ENCODE peak calls at places on chromosome 4, in six cellular contexts. R is effector memory CD4-positive, alpha-beta T cell; K is erythroblast; X is neuronal stem cell; F is AG04450; M is CD4-positive, alpha-beta T cell. B is an unnamed sample.

GRCh38 chr4:71487324-71487677 is 148.5 kb downstream of the SLC4A4 start:
- DNase-seq in R (no peak), K (no peak), X (peak), F (no peak), M (no peak), B (no peak)

GRCh38 chr4:105990933-105991332 is 95.7 kb downstream of the NPNT start:
- DNase-seq in R (no peak), K (no peak), X (no peak), F (no peak), M (no peak), B (no peak)

GRCh38 chr4:96164814-96165351 is 325.0 kb downstream of the PDHA2 start:
- DNase-seq in R (no peak), K (no peak), X (no peak), F (no peak), M (no peak), B (peak)

GRCh38 chr4:76665139-76665538 is 230.1 kb downstream of the SHROOM3 start:
- DNase-seq in R (no peak), K (no peak), X (no peak), F (no peak), M (no peak), B (no peak)

GRCh38 chr4:124943145-124943889 is 230.8 kb upstream of the ANKRD50 start:
- DNase-seq in R (no peak), K (no peak), X (no peak), F (no peak), M (no peak), B (no peak)

GRCh38 chr4:57373971-57374370 is 263.8 kb upstream of the IGFBP7 start:
- DNase-seq in R (no peak), K (no peak), X (no peak), F (no peak), M (no peak), B (no peak)

GRCh38 chr4:692771-693554 is 4.0 kb upstream of the SLC49A3 start:
- DNase-seq in R (no peak), K (no peak), X (no peak), F (no peak), M (no peak), B (no peak)

GRCh38 chr4:173524218-173525117 is 5.6 kb downstream of the HAND2 start:
- DNase-seq in R (no peak), K (no peak), X (no peak), F (no peak), M (no peak), B (no peak)

B was measured in osteoblast.